ENCODE peak calls at places on chromosomes 2 and 18, in four cellular contexts. Q is T-cell, X is activated T-cell treated with anti-CD3 and anti-CD28 coated beads for 1 hour, V is cerebellum. G is an unnamed sample.
A peak's percentile ranks its signal among the peaks of the same experiment; 100 is the strongest.

GRCh38 chr2:109129921-109130725 is 1.1 kb downstream of the SH3RF3 start:
- DNase-seq in Q (no peak), X (no peak), V (no peak), G (no peak)

GRCh38 chr2:159891917-159892691 is 94.1 kb upstream of the CD302 start:
- DNase-seq in Q (no peak), X (no peak), V (no peak), G (no peak)

GRCh38 chr2:75787532-75788132 is 76.9 kb upstream of the GCFC2 start:
- DNase-seq in Q (no peak), X (no peak), V (peak; percentile 2), G (no peak)

GRCh38 chr2:214529021-214529420 is 118.2 kb downstream of the VWC2L start:
- DNase-seq in Q (no peak), X (no peak), V (no peak), G (no peak)

GRCh38 chr2:15205562-15205961 is 355.6 kb downstream of the NBAS start:
- DNase-seq in Q (no peak), X (no peak), V (no peak), G (no peak)

GRCh38 chr2:186991766-186992417 is 142.9 kb upstream of the ZSWIM2 start:
- DNase-seq in Q (no peak), X (no peak), V (no peak), G (no peak)

GRCh38 chr2:31414601-31415241 is at the start of gene XDH:
- DNase-seq in Q (no peak), X (no peak), V (no peak), G (no peak)

GRCh38 chr2:42999391-42999811 is 207.0 kb upstream of the HAAO start:
- DNase-seq in Q (no peak), X (no peak), V (no peak), G (no peak)

GRCh38 chr18:51149605-51150429 is 47.7 kb downstream of the MEX3C start:
- DNase-seq in Q (no peak), X (no peak), V (no peak), G (no peak)

GRCh38 chr2:13005761-13006336 is 289.1 kb downstream of the TRIB2 start:
- DNase-seq in Q (no peak), X (no peak), V (no peak), G (no peak)

GRCh38 chr2:229081411-229081810 is 189.7 kb downstream of the PID1 start:
- DNase-seq in Q (no peak), X (no peak), V (no peak), G (no peak)

GRCh38 chr18:42192251-42193248 is 237.5 kb downstream of the PIK3C3 start:
- DNase-seq in Q (no peak), X (no peak), V (no peak), G (no peak)

GRCh38 chr2:137659616-137660015 is 304.7 kb upstream of the HNMT start:
- DNase-seq in Q (no peak), X (no peak), V (no peak), G (no peak)

GRCh38 chr2:197372582-197372981 is 62.0 kb upstream of the ANKRD44 start:
- DNase-seq in Q (no peak), X (no peak), V (no peak), G (no peak)

GRCh38 chr2:60472026-60472425 is 81.4 kb downstream of the BCL11A start:
- DNase-seq in Q (no peak), X (no peak), V (no peak), G (no peak)

GRCh38 chr2:67103161-67103560 is 294.0 kb upstream of the ETAA1 start:
- DNase-seq in Q (no peak), X (no peak), V (no peak), G (no peak)

GRCh38 chr2:77328125-77328524 is 194.1 kb downstream of the LRRTM4 start:
- DNase-seq in Q (no peak), X (no peak), V (no peak), G (no peak)

GRCh38 chr2:177143444-177143843 is 69.2 kb upstream of the HNRNPA3 start:
- DNase-seq in Q (no peak), X (no peak), V (no peak), G (no peak)

GRCh38 chr2:190789074-190790004 is 91.3 kb upstream of the GLS start:
- DNase-seq in Q (no peak), X (no peak), V (no peak), G (no peak)

GRCh38 chr2:118881490-118882129 is 34.2 kb upstream of the EN1 start:
- DNase-seq in Q (peak; percentile 56), X (peak; percentile 58), V (peak; percentile 61), G (peak; percentile 28)

GRCh38 chr2:29166237-29166630 is 51.0 kb downstream of the CLIP4 start:
- DNase-seq in Q (no peak), X (no peak), V (no peak), G (no peak)

GRCh38 chr2:61340242-61340641 is 130.6 kb downstream of the USP34 start:
- DNase-seq in Q (no peak), X (no peak), V (no peak), G (no peak)

GRCh38 chr2:64626963-64627760 is 26.6 kb downstream of the SERTAD2 start:
- DNase-seq in Q (no peak), X (no peak), V (no peak), G (no peak)

GRCh38 chr2:96251721-96252292 is 14.0 kb downstream of the TMEM127 start:
- DNase-seq in Q (no peak), X (no peak), V (peak; percentile 36), G (no peak)

G was measured in T-helper 17 cell.